ENCODE peak calls at places on chromosome X, in four cellular contexts. R is aorta, D is Panc1, G is NT2/D1. K is an unnamed sample. For H3K4me1, the result is how much of the 10 kb centered on the place peaks cover.

GRCh38 chrX:145190801-145191389 is 56.4 kb upstream of the SPANXN1 start:
- DNase-seq in R (no peak), D (no peak), G (no peak), K (no peak)

GRCh38 chrX:130108647-130109428 is 1.5 kb downstream of the ELF4 start:
- DNase-seq in R (no peak), D (no peak), G (no peak), K (no peak)

GRCh38 chrX:123975180-123975579 is 13.7 kb downstream of the STAG2 start:
- DNase-seq in R (no peak), D (no peak), G (no peak), K (no peak)

GRCh38 chrX:44748014-44748413 is 95.8 kb upstream of the DUSP21 start:
- DNase-seq in R (no peak), D (no peak), G (no peak), K (no peak)

GRCh38 chrX:149643496-149643895 is 11.9 kb upstream of the TMEM185A start:
- DNase-seq in R (no peak), D (no peak), G (no peak), K (no peak)

GRCh38 chrX:18789916-18790315 is 82.5 kb downstream of the PPEF1 start:
- DNase-seq in R (no peak), D (no peak), G (no peak), K (no peak)

GRCh38 chrX:5314148-5314547 is 914.5 kb downstream of the NLGN4X start:
- DNase-seq in R (no peak), D (no peak), G (no peak), K (no peak)

GRCh38 chrX:18098704-18099103 is 122.0 kb downstream of the BEND2 start:
- DNase-seq in R (no peak), D (no peak), G (no peak), K (peak)

GRCh38 chrX:71634366-71634765 is 16.1 kb upstream of the CXCR3 start:
- DNase-seq in R (no peak), D (no peak), G (no peak), K (no peak)

GRCh38 chrX:15173411-15173810 is 96.5 kb downstream of the ASB9 start:
- DNase-seq in R (no peak), D (no peak), G (no peak), K (no peak)

GRCh38 chrX:149302705-149303104 is 202.4 kb downstream of the IDS start:
- DNase-seq in R (no peak), D (no peak), G (no peak), K (no peak)

GRCh38 chrX:80576815-80577533 is 156.7 kb downstream of the TENT5D start:
- DNase-seq in R (no peak), D (no peak), G (peak), K (no peak)

GRCh38 chrX:103637604-103638338 is 9.0 kb downstream of the TCEAL1 start:
- DNase-seq in R (no peak), D (peak), G (no peak), K (no peak)

GRCh38 chrX:72045141-72045540 is 86.6 kb downstream of the RTL5 start:
- DNase-seq in R (no peak), D (no peak), G (no peak), K (no peak)

GRCh38 chrX:129705377-129705925 is 33.3 kb upstream of the XPNPEP2 start:
- DNase-seq in R (no peak), D (no peak), G (no peak), K (no peak)

GRCh38 chrX:1592128-1592862 is 891 bp downstream of the AKAP17A start:
- DNase-seq in R (peak), D (no peak), G (no peak), K (peak)

GRCh38 chrX:9333873-9334272 is 131.0 kb upstream of the TBL1X start:
- DNase-seq in R (no peak), D (no peak), G (no peak), K (no peak)

GRCh38 chrX:125203737-125204578 is 115.7 kb upstream of the TEX13C start:
- DNase-seq in R (peak), D (no peak), G (no peak), K (peak)

GRCh38 chrX:1945879-1946278 is 331.0 kb downstream of the ASMT start:
- DNase-seq in R (no peak), D (no peak), G (no peak), K (no peak)

DNA sequence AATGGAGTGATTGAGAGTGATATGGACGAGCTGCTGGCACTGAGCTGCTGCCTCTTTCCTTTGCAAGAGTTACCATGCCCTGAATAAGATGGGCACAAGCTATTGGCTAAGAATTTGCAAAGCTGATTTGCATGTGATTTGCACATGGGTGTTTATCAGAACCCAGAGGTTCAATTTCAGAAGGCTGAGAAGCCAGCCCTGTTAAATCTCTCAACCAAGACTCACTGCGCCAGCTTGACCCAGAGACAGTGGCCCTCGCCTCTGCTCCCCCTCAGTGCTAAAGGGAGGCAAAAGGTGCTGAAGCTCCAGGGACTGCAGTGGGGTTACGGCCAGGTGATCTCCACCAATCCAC is 701 bp downstream of the ARHGAP4 start:
- DNase-seq in R (no peak), D (no peak), G (no peak), K (no peak)
- H3K4me1 ChIP-seq in R (under half), D (under half), G (under half), K (under half)

DNA sequence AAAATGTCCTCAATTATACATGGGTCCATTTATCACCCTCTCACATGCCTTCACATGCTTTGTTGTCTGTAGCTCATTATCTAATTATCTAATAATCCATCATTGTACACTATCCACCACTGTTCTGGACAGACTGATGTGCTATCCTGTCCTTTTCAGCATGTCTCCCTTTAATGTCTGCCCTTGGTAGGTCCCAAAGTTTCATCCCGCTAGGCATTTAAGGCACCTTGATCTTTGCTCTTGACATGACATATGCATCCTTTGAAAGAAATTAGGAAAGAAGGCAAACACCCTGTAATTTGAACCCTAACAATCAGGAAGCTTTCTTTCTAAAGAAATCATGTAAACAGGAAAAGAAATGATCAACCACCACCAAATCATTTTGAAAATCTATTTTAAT is 5.7 kb downstream of the CHST7 start:
- DNase-seq in R (no peak), D (no peak), G (no peak), K (no peak)
- H3K4me1 ChIP-seq in R (under half), D (under half), G (under half), K (under half)

GRCh38 chrX:37809970-37810369 is 30.1 kb downstream of the CYBB start:
- DNase-seq in R (no peak), D (no peak), G (no peak), K (no peak)
- H3K4me1 ChIP-seq in R (under half), D (under half), G (under half), K (under half)

GRCh38 chrX:73847991-73848390 is 285.0 kb downstream of the CHIC1 start:
- DNase-seq in R (no peak), D (no peak), G (no peak), K (no peak)
- H3K4me1 ChIP-seq in R (under half), D (under half), G (under half), K (under half)

GRCh38 chrX:154058207-154058997 is 38.7 kb upstream of the IRAK1 start:
- DNase-seq in R (no peak), D (no peak), G (no peak), K (no peak)
- H3K4me1 ChIP-seq in R (under half), D (under half), G (under half), K (under half)

GRCh38 chrX:48715066-48715465 is 18.5 kb downstream of the SUV39H1 start:
- DNase-seq in R (no peak), D (no peak), G (no peak), K (no peak)
- H3K4me1 ChIP-seq in R (under half), D (under half), G (under half), K (under half)

DNA sequence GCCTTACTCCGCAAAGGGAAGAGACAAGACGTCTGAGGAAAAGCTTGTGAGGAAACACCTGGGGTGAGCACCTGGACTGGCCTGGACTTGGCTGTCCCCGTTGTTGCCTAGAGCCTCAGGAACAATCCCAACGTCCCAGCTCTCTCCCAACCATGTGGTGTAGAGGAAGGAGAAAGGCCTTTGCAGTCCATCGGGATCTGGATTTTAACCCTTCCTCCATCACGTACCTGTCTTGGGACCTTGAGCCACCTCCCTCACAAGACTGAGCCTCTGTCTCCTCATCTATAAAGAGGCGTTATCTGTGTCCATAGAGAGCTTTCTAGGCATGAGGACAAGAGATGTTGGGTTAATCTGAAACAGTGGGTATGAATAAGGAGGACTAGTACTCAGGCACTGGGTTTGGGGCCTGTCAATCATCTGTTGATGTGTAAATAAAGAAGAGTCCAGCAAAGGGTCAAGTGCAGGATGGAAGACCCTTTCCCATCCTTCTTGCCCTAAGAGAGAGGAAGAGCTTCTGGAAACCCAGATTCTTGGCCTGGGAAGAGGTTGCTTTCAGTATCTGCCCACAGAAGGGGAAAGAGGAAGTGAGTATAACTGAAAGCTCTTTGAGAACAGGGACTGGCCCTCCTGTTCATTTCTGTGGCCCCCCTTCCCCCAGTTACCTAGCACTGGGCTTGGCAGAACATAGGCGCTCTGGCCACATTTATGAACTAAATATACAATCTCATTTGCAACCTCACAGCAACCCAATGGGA is 137.1 kb downstream of the PJA1 start:
- DNase-seq in R (no peak), D (no peak), G (no peak), K (no peak)
- H3K4me1 ChIP-seq in R (under half), D (under half), G (under half), K (under half)

GRCh38 chrX:40152173-40152705 is 54.5 kb upstream of the BCOR start:
- DNase-seq in R (no peak), D (no peak), G (no peak), K (peak)

GRCh38 chrX:40154229-40154852 is 56.6 kb upstream of the BCOR start:
- DNase-seq in R (peak), D (no peak), G (no peak), K (peak)

GRCh38 chrX:40151211-40152172 is 53.7 kb upstream of the BCOR start:
- DNase-seq in R (no peak), D (no peak), G (no peak), K (peak)

GRCh38 chrX:40153335-40154221 is 55.8 kb upstream of the BCOR start:
- DNase-seq in R (peak), D (no peak), G (no peak), K (peak)

DNA sequence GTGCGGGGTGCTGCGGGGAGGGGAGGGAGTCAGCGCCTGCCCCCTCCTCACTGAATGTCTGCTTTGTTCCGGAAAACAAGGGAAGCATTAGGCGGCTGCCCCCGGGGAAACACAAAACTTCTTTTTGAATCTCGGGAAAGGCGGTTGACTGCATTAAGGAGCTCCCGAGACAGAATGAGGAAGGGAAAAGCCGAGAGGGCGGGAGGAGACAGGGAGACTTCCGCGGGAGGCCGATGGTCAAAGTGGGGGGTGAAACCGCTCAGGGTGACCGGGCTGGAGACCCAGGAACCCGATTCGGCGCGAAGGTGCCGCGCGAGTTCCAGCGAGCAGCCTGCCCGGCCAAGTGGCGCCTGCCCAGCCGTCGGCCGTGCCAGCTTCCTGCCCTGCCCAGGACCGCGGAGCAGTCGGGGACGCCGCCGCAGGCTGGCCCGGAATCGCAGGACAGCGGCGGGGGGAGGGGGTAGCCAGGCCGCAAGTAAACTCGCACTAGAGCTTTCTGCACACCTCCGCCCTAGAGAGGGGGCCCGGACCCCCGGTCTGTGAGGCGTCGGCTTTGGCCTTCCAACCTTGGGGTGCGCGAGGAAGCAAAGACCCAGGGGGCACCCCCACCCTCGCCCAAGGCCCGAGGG is 55.1 kb upstream of the BCOR start:
- DNase-seq in R (peak), D (no peak), G (no peak), K (peak)
- H3K4me1 ChIP-seq in R (under half), D (under half), G (under half), K (under half)

K was measured in right lobe of liver.